ENCODE peak calls at places on chromosome 4, in ten cellular contexts. One of them, this sample, is unnamed.
A peak's percentile ranks its signal among the peaks of the same experiment; 100 is the strongest.

GRCh38 chr4:71833175-71833900 is 49.5 kb upstream of the GC start:
- DNase-seq in left ventricle myocardium inferior: no peak
- DNase-seq in neural progenitor cell: no peak
- DNase-seq in tibial artery: no peak
- DNase-seq in hepatocyte: no peak
- DNase-seq in tibial nerve: no peak
- DNase-seq in transverse colon: peak; percentile 41
- DNase-seq in GM23338: no peak
- DNase-seq in MM.1S: no peak
- DNase-seq in right lobe of liver: peak; percentile 54
- DNase-seq in this sample: no peak

GRCh38 chr4:47475411-47475810 is 9.7 kb upstream of the ATP10D start:
- DNase-seq in left ventricle myocardium inferior: no peak
- DNase-seq in neural progenitor cell: no peak
- DNase-seq in tibial artery: no peak
- DNase-seq in hepatocyte: no peak
- DNase-seq in tibial nerve: no peak
- DNase-seq in transverse colon: no peak
- DNase-seq in GM23338: no peak
- DNase-seq in MM.1S: no peak
- DNase-seq in right lobe of liver: no peak
- DNase-seq in this sample: no peak

GRCh38 chr4:182745268-182745667 is 171.9 kb downstream of the DCTD start:
- DNase-seq in left ventricle myocardium inferior: no peak
- DNase-seq in neural progenitor cell: no peak
- DNase-seq in tibial artery: no peak
- DNase-seq in hepatocyte: peak; percentile 27
- DNase-seq in tibial nerve: no peak
- DNase-seq in transverse colon: no peak
- DNase-seq in GM23338: no peak
- DNase-seq in MM.1S: no peak
- DNase-seq in right lobe of liver: no peak
- DNase-seq in this sample: no peak

GRCh38 chr4:102564399-102564921 is 63.3 kb downstream of the NFKB1 start:
- DNase-seq in left ventricle myocardium inferior: no peak
- DNase-seq in neural progenitor cell: no peak
- DNase-seq in tibial artery: no peak
- DNase-seq in hepatocyte: no peak
- DNase-seq in tibial nerve: no peak
- DNase-seq in transverse colon: no peak
- DNase-seq in GM23338: no peak
- DNase-seq in MM.1S: no peak
- DNase-seq in right lobe of liver: no peak
- DNase-seq in this sample: no peak

GRCh38 chr4:170089274-170089742 is 448 bp downstream of the AADAT start:
- DNase-seq in left ventricle myocardium inferior: no peak
- DNase-seq in neural progenitor cell: peak; percentile 63
- DNase-seq in tibial artery: no peak
- DNase-seq in hepatocyte: peak; percentile 64
- DNase-seq in tibial nerve: no peak
- DNase-seq in transverse colon: peak; percentile 10
- DNase-seq in GM23338: peak; percentile 55
- DNase-seq in MM.1S: no peak
- DNase-seq in right lobe of liver: no peak
- DNase-seq in this sample: peak; percentile 51

GRCh38 chr4:57147335-57148060 is 37.3 kb upstream of the IGFBP7 start:
- DNase-seq in left ventricle myocardium inferior: no peak
- DNase-seq in neural progenitor cell: no peak
- DNase-seq in tibial artery: no peak
- DNase-seq in hepatocyte: no peak
- DNase-seq in tibial nerve: no peak
- DNase-seq in transverse colon: no peak
- DNase-seq in GM23338: no peak
- DNase-seq in MM.1S: no peak
- DNase-seq in right lobe of liver: no peak
- DNase-seq in this sample: no peak

GRCh38 chr4:55125763-55126541 is 557 bp upstream of the KDR start:
- DNase-seq in left ventricle myocardium inferior: peak; percentile 17
- DNase-seq in neural progenitor cell: peak; percentile 56
- DNase-seq in tibial artery: peak; percentile 76
- DNase-seq in hepatocyte: no peak
- DNase-seq in tibial nerve: no peak
- DNase-seq in transverse colon: no peak
- DNase-seq in GM23338: peak; percentile 34
- DNase-seq in MM.1S: no peak
- DNase-seq in right lobe of liver: no peak
- DNase-seq in this sample: no peak

GRCh38 chr4:147732516-147733193 is 767 bp downstream of the ARHGAP10 start:
- DNase-seq in left ventricle myocardium inferior: peak; percentile 44
- DNase-seq in neural progenitor cell: peak; percentile 87
- DNase-seq in tibial artery: peak; percentile 68
- DNase-seq in hepatocyte: peak; percentile 64
- DNase-seq in tibial nerve: no peak
- DNase-seq in transverse colon: peak; percentile 11
- DNase-seq in GM23338: peak; percentile 85
- DNase-seq in MM.1S: peak; percentile 47
- DNase-seq in right lobe of liver: no peak
- DNase-seq in this sample: peak; percentile 73

GRCh38 chr4:142091085-142091513 is 454.7 kb downstream of the IL15 start:
- DNase-seq in left ventricle myocardium inferior: no peak
- DNase-seq in neural progenitor cell: no peak
- DNase-seq in tibial artery: peak; percentile 66
- DNase-seq in hepatocyte: no peak
- DNase-seq in tibial nerve: no peak
- DNase-seq in transverse colon: no peak
- DNase-seq in GM23338: no peak
- DNase-seq in MM.1S: no peak
- DNase-seq in right lobe of liver: no peak
- DNase-seq in this sample: no peak

GRCh38 chr4:1628892-1629703 is 55.0 kb downstream of the FAM53A start:
- DNase-seq in left ventricle myocardium inferior: peak; percentile 56
- DNase-seq in neural progenitor cell: peak; percentile 81
- DNase-seq in tibial artery: peak; percentile 78
- DNase-seq in hepatocyte: peak; percentile 77
- DNase-seq in tibial nerve: peak; percentile 63
- DNase-seq in transverse colon: peak; percentile 65
- DNase-seq in GM23338: peak; percentile 79
- DNase-seq in MM.1S: peak; percentile 33
- DNase-seq in right lobe of liver: peak; percentile 72
- DNase-seq in this sample: peak; percentile 79

GRCh38 chr4:98546910-98547544 is 111.4 kb downstream of the TSPAN5 start:
- DNase-seq in left ventricle myocardium inferior: no peak
- DNase-seq in neural progenitor cell: peak; percentile 44
- DNase-seq in tibial artery: peak; percentile 69
- DNase-seq in hepatocyte: no peak
- DNase-seq in tibial nerve: no peak
- DNase-seq in transverse colon: no peak
- DNase-seq in GM23338: peak; percentile 45
- DNase-seq in MM.1S: no peak
- DNase-seq in right lobe of liver: no peak
- DNase-seq in this sample: no peak

GRCh38 chr4:99861120-99861905 is 32.9 kb downstream of the LAMTOR3 start:
- DNase-seq in left ventricle myocardium inferior: no peak
- DNase-seq in neural progenitor cell: no peak
- DNase-seq in tibial artery: no peak
- DNase-seq in hepatocyte: no peak
- DNase-seq in tibial nerve: no peak
- DNase-seq in transverse colon: no peak
- DNase-seq in GM23338: no peak
- DNase-seq in MM.1S: peak; percentile 93
- DNase-seq in right lobe of liver: no peak
- DNase-seq in this sample: no peak

GRCh38 chr4:15756361-15756861 is 21.7 kb upstream of the CD38 start:
- DNase-seq in left ventricle myocardium inferior: no peak
- DNase-seq in neural progenitor cell: no peak
- DNase-seq in tibial artery: no peak
- DNase-seq in hepatocyte: no peak
- DNase-seq in tibial nerve: no peak
- DNase-seq in transverse colon: peak; percentile 20
- DNase-seq in GM23338: no peak
- DNase-seq in MM.1S: peak; percentile 95
- DNase-seq in right lobe of liver: no peak
- DNase-seq in this sample: peak; percentile 25

GRCh38 chr4:150579591-150580234 is 2.2 kb upstream of the MAB21L2 start:
- DNase-seq in left ventricle myocardium inferior: peak; percentile 21
- DNase-seq in neural progenitor cell: peak; percentile 75
- DNase-seq in tibial artery: peak; percentile 70
- DNase-seq in hepatocyte: peak; percentile 46
- DNase-seq in tibial nerve: no peak
- DNase-seq in transverse colon: no peak
- DNase-seq in GM23338: peak; percentile 50
- DNase-seq in MM.1S: no peak
- DNase-seq in right lobe of liver: peak; percentile 58
- DNase-seq in this sample: no peak
- H3K4me3 ChIP-seq in left ventricle myocardium inferior: peak overlapping the region; percentile 61
- H3K4me3 ChIP-seq in neural progenitor cell: peak overlapping the region; percentile 75
- H3K4me3 ChIP-seq in tibial artery: peak overlapping the region; percentile 50
- H3K4me3 ChIP-seq in hepatocyte: peak overlapping the region; percentile 13
- H3K4me3 ChIP-seq in tibial nerve: peak overlapping the region; percentile 25
- H3K4me3 ChIP-seq in transverse colon: peak overlapping the region; percentile 37
- H3K4me3 ChIP-seq in GM23338: peak overlapping the region; percentile 67
- H3K4me3 ChIP-seq in MM.1S: no peak overlapping the region
- H3K4me3 ChIP-seq in right lobe of liver: peak overlapping the region; percentile 28
- H3K4me3 ChIP-seq in this sample: no peak overlapping the region

DNA sequence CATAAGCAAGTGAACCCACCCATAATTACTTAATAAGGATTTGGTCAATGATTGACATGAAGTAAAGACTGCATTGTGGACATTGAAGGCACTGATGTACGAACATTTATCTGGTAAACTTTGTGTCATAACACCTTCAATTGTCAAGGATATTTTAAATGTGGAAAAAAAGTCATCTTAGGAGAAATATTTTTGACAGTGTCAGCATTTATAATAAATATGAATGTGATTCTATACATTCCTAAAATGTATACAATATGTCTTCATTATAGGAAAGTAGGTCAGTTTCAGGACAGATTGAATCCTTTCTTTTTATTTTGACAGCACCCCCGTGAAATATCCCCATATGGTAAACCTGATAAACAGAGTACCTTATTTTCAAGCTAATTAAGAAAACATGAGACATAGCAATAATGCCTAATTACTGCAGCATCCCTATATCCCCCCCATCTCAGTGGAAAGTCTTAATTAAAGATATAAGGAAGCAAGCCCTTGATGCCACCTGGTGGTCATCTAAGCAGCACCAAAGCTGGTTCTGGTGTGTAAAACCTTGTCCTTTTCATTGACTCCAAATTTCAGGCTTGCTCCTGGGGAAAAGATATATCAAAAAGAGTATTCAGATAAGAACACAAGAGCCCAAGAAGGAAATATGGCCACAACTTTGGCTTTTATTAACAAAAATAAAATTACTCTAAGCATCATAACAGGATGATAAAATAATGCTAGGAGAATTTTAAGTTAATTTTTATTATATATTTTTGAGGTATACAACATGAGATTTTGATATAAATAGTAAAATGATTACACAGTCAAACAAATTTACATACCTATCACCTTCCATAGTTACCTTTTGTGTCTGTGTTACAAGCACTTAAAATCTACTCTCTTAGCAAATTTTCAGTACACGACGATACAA is 379.7 kb downstream of the TLL1 start:
- DNase-seq in left ventricle myocardium inferior: no peak
- DNase-seq in neural progenitor cell: peak; percentile 57
- DNase-seq in tibial artery: no peak
- DNase-seq in hepatocyte: peak; percentile 37
- DNase-seq in tibial nerve: no peak
- DNase-seq in transverse colon: no peak
- DNase-seq in GM23338: peak; percentile 62
- DNase-seq in MM.1S: peak; percentile 51
- DNase-seq in right lobe of liver: no peak
- DNase-seq in this sample: peak; percentile 32
- TF ChIP-seq CTCF in left ventricle myocardium inferior: peak; percentile 65
- TF ChIP-seq CTCF in neural progenitor cell: peak; percentile 74
- TF ChIP-seq CTCF in tibial artery: peak; percentile 10
- TF ChIP-seq CTCF in hepatocyte: peak; percentile 50
- TF ChIP-seq CTCF in tibial nerve: no peak
- TF ChIP-seq CTCF in transverse colon: peak; percentile 36
- TF ChIP-seq CTCF in GM23338: peak; percentile 80
- TF ChIP-seq CTCF in MM.1S: peak; percentile 52
- TF ChIP-seq CTCF in right lobe of liver: peak; percentile 60
- TF ChIP-seq CTCF in this sample: peak; percentile 69

GRCh38 chr4:2934077-2934812 is 29.0 kb downstream of the NOP14 start:
- DNase-seq in left ventricle myocardium inferior: peak; percentile 68
- DNase-seq in neural progenitor cell: peak; percentile 48
- DNase-seq in tibial artery: peak; percentile 85
- DNase-seq in hepatocyte: peak; percentile 63
- DNase-seq in tibial nerve: peak; percentile 64
- DNase-seq in transverse colon: peak; percentile 69
- DNase-seq in GM23338: peak; percentile 51
- DNase-seq in MM.1S: no peak
- DNase-seq in right lobe of liver: peak; percentile 65
- DNase-seq in this sample: peak; percentile 36

GRCh38 chr4:2936773-2937145 is 26.4 kb downstream of the NOP14 start:
- DNase-seq in left ventricle myocardium inferior: peak; percentile 13
- DNase-seq in neural progenitor cell: no peak
- DNase-seq in tibial artery: peak; percentile 65
- DNase-seq in hepatocyte: peak; percentile 42
- DNase-seq in tibial nerve: no peak
- DNase-seq in transverse colon: no peak
- DNase-seq in GM23338: no peak
- DNase-seq in MM.1S: no peak
- DNase-seq in right lobe of liver: peak; percentile 31
- DNase-seq in this sample: no peak

GRCh38 chr4:2933566-2934076 is 29.6 kb downstream of the NOP14 start:
- DNase-seq in left ventricle myocardium inferior: peak; percentile 22
- DNase-seq in neural progenitor cell: no peak
- DNase-seq in tibial artery: no peak
- DNase-seq in hepatocyte: no peak
- DNase-seq in tibial nerve: no peak
- DNase-seq in transverse colon: no peak
- DNase-seq in GM23338: no peak
- DNase-seq in MM.1S: no peak
- DNase-seq in right lobe of liver: peak; percentile 66
- DNase-seq in this sample: no peak

GRCh38 chr4:2935762-2936743 is 27.2 kb downstream of the NOP14 start:
- DNase-seq in left ventricle myocardium inferior: peak; percentile 13
- DNase-seq in neural progenitor cell: peak; percentile 75
- DNase-seq in tibial artery: peak; percentile 51
- DNase-seq in hepatocyte: peak; percentile 47
- DNase-seq in tibial nerve: no peak
- DNase-seq in transverse colon: no peak
- DNase-seq in GM23338: no peak
- DNase-seq in MM.1S: no peak
- DNase-seq in right lobe of liver: peak; percentile 42
- DNase-seq in this sample: no peak

GRCh38 chr4:2934813-2935761 is 28.1 kb downstream of the NOP14 start:
- DNase-seq in left ventricle myocardium inferior: peak; percentile 95
- DNase-seq in neural progenitor cell: peak; percentile 96
- DNase-seq in tibial artery: peak; percentile 96
- DNase-seq in hepatocyte: peak; percentile 97
- DNase-seq in tibial nerve: peak; percentile 95
- DNase-seq in transverse colon: peak; percentile 98
- DNase-seq in GM23338: peak; percentile 93
- DNase-seq in MM.1S: peak; percentile 91
- DNase-seq in right lobe of liver: peak; percentile 97
- DNase-seq in this sample: peak; percentile 92
- H3K4me1 ChIP-seq in left ventricle myocardium inferior: peaks cover 71% of the 10 kb centered on the region
- H3K4me1 ChIP-seq in neural progenitor cell: peaks cover 15% of the 10 kb centered on the region
- H3K4me1 ChIP-seq in tibial artery: no peaks in the 10 kb centered on the region
- H3K4me1 ChIP-seq in hepatocyte: peaks cover 29% of the 10 kb centered on the region
- H3K4me1 ChIP-seq in tibial nerve: peaks cover 30% of the 10 kb centered on the region
- H3K4me1 ChIP-seq in transverse colon: peaks cover 29% of the 10 kb centered on the region
- H3K4me1 ChIP-seq in GM23338: peaks cover 4% of the 10 kb centered on the region
- H3K4me1 ChIP-seq in MM.1S: peaks cover 8% of the 10 kb centered on the region
- H3K4me1 ChIP-seq in right lobe of liver: peaks cover 11% of the 10 kb centered on the region
- H3K4me1 ChIP-seq in this sample: peaks cover 14% of the 10 kb centered on the region

GRCh38 chr4:179719766-179720470 is 2277.7 kb upstream of the AGA start:
- DNase-seq in left ventricle myocardium inferior: no peak
- DNase-seq in neural progenitor cell: no peak
- DNase-seq in tibial artery: no peak
- DNase-seq in hepatocyte: no peak
- DNase-seq in tibial nerve: no peak
- DNase-seq in transverse colon: no peak
- DNase-seq in GM23338: no peak
- DNase-seq in MM.1S: peak; percentile 9
- DNase-seq in right lobe of liver: no peak
- DNase-seq in this sample: no peak
- H3K4me3 ChIP-seq in left ventricle myocardium inferior: no peak overlapping the region
- H3K4me3 ChIP-seq in neural progenitor cell: no peak overlapping the region
- H3K4me3 ChIP-seq in tibial artery: no peak overlapping the region
- H3K4me3 ChIP-seq in hepatocyte: no peak overlapping the region
- H3K4me3 ChIP-seq in tibial nerve: no peak overlapping the region
- H3K4me3 ChIP-seq in transverse colon: no peak overlapping the region
- H3K4me3 ChIP-seq in GM23338: no peak overlapping the region
- H3K4me3 ChIP-seq in MM.1S: no peak overlapping the region
- H3K4me3 ChIP-seq in right lobe of liver: no peak overlapping the region
- H3K4me3 ChIP-seq in this sample: no peak overlapping the region